ENCODE peak calls at places on chromosomes 2 and 18, in nine cellular contexts. One of them, this sample, is unnamed.
A peak's percentile ranks its signal among the peaks of the same experiment; 100 is the strongest.

GRCh38 chr18:43935051-43935412 is 657.7 kb upstream of the SYT4 start:
- DNase-seq in neural progenitor cell: no peak
- DNase-seq in HCT116: no peak
- DNase-seq in GM23338: no peak
- DNase-seq in OCI-LY7: no peak
- DNase-seq in PC-3: no peak
- DNase-seq in hepatocyte: peak; percentile 56
- DNase-seq in MM.1S: no peak
- DNase-seq in SK-N-SH: no peak
- DNase-seq in this sample: peak; percentile 53

GRCh38 chr2:78498125-78498524 is 527.4 kb upstream of the REG3G start:
- DNase-seq in PC-3: no peak
- DNase-seq in neural progenitor cell: no peak
- DNase-seq in OCI-LY7: no peak
- DNase-seq in hepatocyte: no peak
- DNase-seq in GM23338: no peak
- DNase-seq in SK-N-SH: no peak
- DNase-seq in MM.1S: no peak
- DNase-seq in HCT116: no peak
- DNase-seq in this sample: no peak

GRCh38 chr2:84947010-84947593 is 23.9 kb upstream of the KCMF1 start:
- DNase-seq in GM23338: no peak
- DNase-seq in SK-N-SH: no peak
- DNase-seq in PC-3: no peak
- DNase-seq in OCI-LY7: no peak
- DNase-seq in HCT116: no peak
- DNase-seq in neural progenitor cell: no peak
- DNase-seq in hepatocyte: no peak
- DNase-seq in MM.1S: no peak
- DNase-seq in this sample: no peak

GRCh38 chr2:20076757-20077156 is 25.3 kb upstream of the LAPTM4A start:
- DNase-seq in PC-3: no peak
- DNase-seq in OCI-LY7: no peak
- DNase-seq in HCT116: no peak
- DNase-seq in SK-N-SH: no peak
- DNase-seq in hepatocyte: no peak
- DNase-seq in neural progenitor cell: no peak
- DNase-seq in MM.1S: no peak
- DNase-seq in GM23338: no peak
- DNase-seq in this sample: no peak

GRCh38 chr2:186098821-186099220 is 360.2 kb downstream of the FSIP2 start:
- DNase-seq in hepatocyte: no peak
- DNase-seq in MM.1S: no peak
- DNase-seq in SK-N-SH: no peak
- DNase-seq in PC-3: no peak
- DNase-seq in OCI-LY7: no peak
- DNase-seq in HCT116: no peak
- DNase-seq in GM23338: no peak
- DNase-seq in neural progenitor cell: no peak
- DNase-seq in this sample: no peak

GRCh38 chr2:54676656-54677055 is 46.8 kb upstream of the EML6 start:
- DNase-seq in PC-3: no peak
- DNase-seq in OCI-LY7: no peak
- DNase-seq in SK-N-SH: no peak
- DNase-seq in GM23338: no peak
- DNase-seq in neural progenitor cell: no peak
- DNase-seq in HCT116: no peak
- DNase-seq in hepatocyte: no peak
- DNase-seq in MM.1S: no peak
- DNase-seq in this sample: peak; percentile 83

GRCh38 chr2:216683846-216684245 is 11.5 kb downstream of the IGFBP5 start:
- DNase-seq in neural progenitor cell: no peak
- DNase-seq in PC-3: no peak
- DNase-seq in hepatocyte: peak; percentile 82
- DNase-seq in MM.1S: no peak
- DNase-seq in GM23338: no peak
- DNase-seq in SK-N-SH: no peak
- DNase-seq in HCT116: no peak
- DNase-seq in OCI-LY7: no peak
- DNase-seq in this sample: peak; percentile 96

GRCh38 chr2:23293063-23293462 is 91.9 kb upstream of the KLHL29 start:
- DNase-seq in SK-N-SH: no peak
- DNase-seq in neural progenitor cell: no peak
- DNase-seq in PC-3: peak; percentile 33
- DNase-seq in MM.1S: no peak
- DNase-seq in OCI-LY7: no peak
- DNase-seq in HCT116: no peak
- DNase-seq in hepatocyte: no peak
- DNase-seq in GM23338: no peak
- DNase-seq in this sample: peak; percentile 39

GRCh38 chr18:75211002-75211621 is 515 bp downstream of the TSHZ1 start:
- DNase-seq in OCI-LY7: peak; percentile 31
- DNase-seq in SK-N-SH: no peak
- DNase-seq in HCT116: no peak
- DNase-seq in PC-3: no peak
- DNase-seq in hepatocyte: peak; percentile 49
- DNase-seq in GM23338: peak; percentile 37
- DNase-seq in neural progenitor cell: peak; percentile 59
- DNase-seq in MM.1S: peak; percentile 21
- DNase-seq in this sample: peak; percentile 64

GRCh38 chr18:75209952-75210261 is 690 bp upstream of the TSHZ1 start:
- DNase-seq in SK-N-SH: no peak
- DNase-seq in neural progenitor cell: peak; percentile 48
- DNase-seq in PC-3: no peak
- DNase-seq in hepatocyte: peak; percentile 26
- DNase-seq in GM23338: no peak
- DNase-seq in HCT116: no peak
- DNase-seq in MM.1S: no peak
- DNase-seq in OCI-LY7: peak; percentile 22
- DNase-seq in this sample: peak; percentile 59

GRCh38 chr18:75211721-75212625 is 1.4 kb downstream of the TSHZ1 start:
- DNase-seq in OCI-LY7: peak; percentile 8
- DNase-seq in HCT116: no peak
- DNase-seq in GM23338: peak; percentile 80
- DNase-seq in SK-N-SH: peak; percentile 72
- DNase-seq in hepatocyte: peak; percentile 64
- DNase-seq in PC-3: peak; percentile 25
- DNase-seq in MM.1S: peak; percentile 9
- DNase-seq in neural progenitor cell: peak; percentile 48
- DNase-seq in this sample: peak; percentile 54

GRCh38 chr18:75209129-75209951 is at the start of gene PTGR3:
- DNase-seq in HCT116: peak; percentile 67
- DNase-seq in MM.1S: peak; percentile 89
- DNase-seq in GM23338: peak; percentile 84
- DNase-seq in PC-3: peak; percentile 84
- DNase-seq in neural progenitor cell: peak; percentile 87
- DNase-seq in SK-N-SH: peak; percentile 93
- DNase-seq in OCI-LY7: peak; percentile 70
- DNase-seq in hepatocyte: peak; percentile 87
- DNase-seq in this sample: peak; percentile 85

GRCh38 chr18:75210274-75211001 is at the start of gene TSHZ1:
- DNase-seq in HCT116: peak; percentile 72
- DNase-seq in hepatocyte: peak; percentile 88
- DNase-seq in SK-N-SH: peak; percentile 79
- DNase-seq in OCI-LY7: peak; percentile 76
- DNase-seq in neural progenitor cell: peak; percentile 70
- DNase-seq in GM23338: peak; percentile 80
- DNase-seq in PC-3: peak; percentile 82
- DNase-seq in MM.1S: peak; percentile 86
- DNase-seq in this sample: peak; percentile 92
- TF ChIP-seq EZH2phosphoT487 in HCT116: no peak
- TF ChIP-seq EZH2phosphoT487 in hepatocyte: no peak
- TF ChIP-seq EZH2phosphoT487 in SK-N-SH: no peak
- TF ChIP-seq EZH2phosphoT487 in OCI-LY7: no peak
- TF ChIP-seq EZH2phosphoT487 in neural progenitor cell: no peak
- TF ChIP-seq EZH2phosphoT487 in GM23338: no peak
- TF ChIP-seq EZH2phosphoT487 in PC-3: no peak
- TF ChIP-seq EZH2phosphoT487 in MM.1S: no peak
- TF ChIP-seq EZH2phosphoT487 in this sample: no peak

GRCh38 chr18:51668101-51668500 is 470.6 kb upstream of the MEX3C start:
- DNase-seq in GM23338: peak; percentile 86
- DNase-seq in HCT116: peak; percentile 8
- DNase-seq in SK-N-SH: peak; percentile 65
- DNase-seq in hepatocyte: peak; percentile 83
- DNase-seq in neural progenitor cell: peak; percentile 78
- DNase-seq in OCI-LY7: peak; percentile 45
- DNase-seq in PC-3: peak; percentile 51
- DNase-seq in MM.1S: peak; percentile 71
- DNase-seq in this sample: peak; percentile 61

GRCh38 chr18:51668632-51669031 is 471.2 kb upstream of the MEX3C start:
- DNase-seq in SK-N-SH: no peak
- DNase-seq in HCT116: no peak
- DNase-seq in neural progenitor cell: peak; percentile 48
- DNase-seq in OCI-LY7: no peak
- DNase-seq in MM.1S: peak; percentile 10
- DNase-seq in hepatocyte: no peak
- DNase-seq in GM23338: peak; percentile 12
- DNase-seq in PC-3: no peak
- DNase-seq in this sample: no peak

GRCh38 chr18:51664236-51664635 is 466.8 kb upstream of the MEX3C start:
- DNase-seq in PC-3: no peak
- DNase-seq in HCT116: no peak
- DNase-seq in SK-N-SH: no peak
- DNase-seq in neural progenitor cell: no peak
- DNase-seq in MM.1S: no peak
- DNase-seq in GM23338: no peak
- DNase-seq in hepatocyte: no peak
- DNase-seq in OCI-LY7: no peak
- DNase-seq in this sample: no peak

DNA sequence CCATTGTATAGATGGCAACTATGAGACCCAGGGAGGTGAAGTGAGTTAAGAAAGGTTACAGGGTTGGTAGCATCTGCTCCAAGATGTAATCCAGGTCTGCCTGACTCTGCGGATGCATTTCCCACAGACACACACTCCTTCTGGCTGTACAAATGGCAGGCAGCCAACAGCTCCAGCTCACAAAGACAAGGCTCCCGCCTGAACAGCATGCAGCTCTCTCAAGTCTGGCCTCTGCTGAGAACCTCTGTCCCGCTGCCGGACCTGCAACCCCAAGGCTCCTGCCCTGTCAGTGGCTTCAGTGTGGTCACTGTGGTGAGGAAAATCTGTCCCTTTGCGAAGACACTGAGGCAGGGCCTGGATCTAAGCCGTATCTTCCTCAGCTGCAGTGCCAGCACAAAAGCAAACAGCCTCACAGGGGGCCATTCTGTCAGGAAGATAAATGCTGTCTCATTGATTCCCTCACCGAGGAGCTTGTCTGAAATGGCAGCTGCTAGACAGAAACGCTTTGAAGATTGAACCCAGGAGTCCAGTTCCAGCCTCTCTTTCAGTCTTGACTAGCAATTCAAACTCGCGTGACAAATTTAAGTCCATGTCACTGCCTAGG is 469.3 kb upstream of the MEX3C start:
- DNase-seq in SK-N-SH: peak; percentile 58
- DNase-seq in neural progenitor cell: peak; percentile 61
- DNase-seq in MM.1S: no peak
- DNase-seq in HCT116: no peak
- DNase-seq in hepatocyte: peak; percentile 70
- DNase-seq in GM23338: peak; percentile 5
- DNase-seq in OCI-LY7: no peak
- DNase-seq in PC-3: peak; percentile 12
- DNase-seq in this sample: peak; percentile 10
- TF ChIP-seq EZH2phosphoT487 in SK-N-SH: no peak
- TF ChIP-seq EZH2phosphoT487 in neural progenitor cell: no peak
- TF ChIP-seq EZH2phosphoT487 in MM.1S: no peak
- TF ChIP-seq EZH2phosphoT487 in HCT116: no peak
- TF ChIP-seq EZH2phosphoT487 in hepatocyte: no peak
- TF ChIP-seq EZH2phosphoT487 in GM23338: no peak
- TF ChIP-seq EZH2phosphoT487 in OCI-LY7: no peak
- TF ChIP-seq EZH2phosphoT487 in PC-3: no peak
- TF ChIP-seq EZH2phosphoT487 in this sample: no peak

GRCh38 chr2:205883026-205883425 is 200.7 kb downstream of the NRP2 start:
- DNase-seq in hepatocyte: no peak
- DNase-seq in HCT116: no peak
- DNase-seq in GM23338: peak; percentile 60
- DNase-seq in OCI-LY7: no peak
- DNase-seq in MM.1S: no peak
- DNase-seq in neural progenitor cell: peak; percentile 13
- DNase-seq in PC-3: no peak
- DNase-seq in SK-N-SH: no peak
- DNase-seq in this sample: no peak

GRCh38 chr2:205880048-205880447 is 197.7 kb downstream of the NRP2 start:
- DNase-seq in hepatocyte: no peak
- DNase-seq in GM23338: no peak
- DNase-seq in OCI-LY7: no peak
- DNase-seq in SK-N-SH: no peak
- DNase-seq in MM.1S: no peak
- DNase-seq in PC-3: no peak
- DNase-seq in neural progenitor cell: no peak
- DNase-seq in HCT116: no peak
- DNase-seq in this sample: no peak

GRCh38 chr2:205876127-205876526 is 193.8 kb downstream of the NRP2 start:
- DNase-seq in neural progenitor cell: no peak
- DNase-seq in hepatocyte: no peak
- DNase-seq in PC-3: no peak
- DNase-seq in OCI-LY7: no peak
- DNase-seq in GM23338: no peak
- DNase-seq in MM.1S: no peak
- DNase-seq in SK-N-SH: no peak
- DNase-seq in HCT116: no peak
- DNase-seq in this sample: no peak

GRCh38 chr2:205877501-205877900 is 195.2 kb downstream of the NRP2 start:
- DNase-seq in hepatocyte: no peak
- DNase-seq in MM.1S: no peak
- DNase-seq in neural progenitor cell: no peak
- DNase-seq in GM23338: no peak
- DNase-seq in OCI-LY7: no peak
- DNase-seq in PC-3: no peak
- DNase-seq in SK-N-SH: no peak
- DNase-seq in HCT116: no peak
- DNase-seq in this sample: no peak

DNA sequence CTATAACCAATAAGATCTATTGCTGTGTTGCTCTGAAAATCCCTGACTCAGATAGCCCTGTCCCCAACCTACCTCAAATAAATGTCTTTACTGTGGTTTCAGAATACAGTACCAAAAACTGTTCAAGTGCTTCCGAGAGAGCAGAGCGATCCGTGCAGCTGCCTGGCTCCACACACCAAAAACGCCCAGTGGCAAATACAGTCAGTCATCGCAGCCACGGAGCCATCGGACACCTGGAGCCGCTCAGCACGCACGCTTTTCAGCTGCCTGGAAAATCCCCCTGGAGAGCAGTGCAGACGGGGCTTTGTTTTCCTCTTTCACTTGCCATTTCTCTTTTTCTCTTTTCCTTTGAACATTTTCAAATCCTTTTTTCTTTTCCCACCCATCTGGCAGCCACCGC is 197.1 kb downstream of the NRP2 start:
- DNase-seq in neural progenitor cell: peak; percentile 38
- DNase-seq in GM23338: no peak
- DNase-seq in MM.1S: no peak
- DNase-seq in HCT116: no peak
- DNase-seq in PC-3: no peak
- DNase-seq in OCI-LY7: no peak
- DNase-seq in SK-N-SH: no peak
- DNase-seq in hepatocyte: no peak
- DNase-seq in this sample: no peak
- TF ChIP-seq EZH2phosphoT487 in neural progenitor cell: no peak
- TF ChIP-seq EZH2phosphoT487 in GM23338: no peak
- TF ChIP-seq EZH2phosphoT487 in MM.1S: no peak
- TF ChIP-seq EZH2phosphoT487 in HCT116: no peak
- TF ChIP-seq EZH2phosphoT487 in PC-3: no peak
- TF ChIP-seq EZH2phosphoT487 in OCI-LY7: no peak
- TF ChIP-seq EZH2phosphoT487 in SK-N-SH: no peak
- TF ChIP-seq EZH2phosphoT487 in hepatocyte: no peak
- TF ChIP-seq EZH2phosphoT487 in this sample: no peak

GRCh38 chr2:127108090-127108523 is 1.2 kb upstream of the BIN1 start:
- DNase-seq in PC-3: no peak
- DNase-seq in hepatocyte: no peak
- DNase-seq in neural progenitor cell: no peak
- DNase-seq in SK-N-SH: peak; percentile 15
- DNase-seq in OCI-LY7: no peak
- DNase-seq in MM.1S: no peak
- DNase-seq in GM23338: no peak
- DNase-seq in HCT116: no peak
- DNase-seq in this sample: no peak

GRCh38 chr2:127105656-127106456 is 1.1 kb downstream of the BIN1 start:
- DNase-seq in PC-3: peak; percentile 24
- DNase-seq in OCI-LY7: no peak
- DNase-seq in hepatocyte: peak; percentile 76
- DNase-seq in MM.1S: no peak
- DNase-seq in GM23338: peak; percentile 77
- DNase-seq in HCT116: no peak
- DNase-seq in SK-N-SH: peak; percentile 80
- DNase-seq in neural progenitor cell: peak; percentile 73
- DNase-seq in this sample: peak; percentile 57

GRCh38 chr2:127106457-127106997 is 427 bp downstream of the BIN1 start:
- DNase-seq in neural progenitor cell: peak; percentile 47
- DNase-seq in MM.1S: no peak
- DNase-seq in hepatocyte: peak; percentile 51
- DNase-seq in GM23338: peak; percentile 64
- DNase-seq in OCI-LY7: no peak
- DNase-seq in SK-N-SH: peak; percentile 75
- DNase-seq in HCT116: no peak
- DNase-seq in PC-3: no peak
- DNase-seq in this sample: no peak

GRCh38 chr2:127107622-127107999 is 657 bp upstream of the BIN1 start:
- DNase-seq in HCT116: peak; percentile 33
- DNase-seq in PC-3: no peak
- DNase-seq in hepatocyte: no peak
- DNase-seq in SK-N-SH: no peak
- DNase-seq in MM.1S: peak; percentile 44
- DNase-seq in neural progenitor cell: no peak
- DNase-seq in GM23338: peak; percentile 63
- DNase-seq in OCI-LY7: no peak
- DNase-seq in this sample: no peak

GRCh38 chr2:127106998-127107621 is at the start of gene BIN1:
- DNase-seq in hepatocyte: peak; percentile 95
- DNase-seq in PC-3: peak; percentile 89
- DNase-seq in neural progenitor cell: peak; percentile 97
- DNase-seq in OCI-LY7: no peak
- DNase-seq in HCT116: peak; percentile 65
- DNase-seq in MM.1S: peak; percentile 91
- DNase-seq in GM23338: peak; percentile 90
- DNase-seq in SK-N-SH: peak; percentile 92
- DNase-seq in this sample: peak; percentile 92
- TF ChIP-seq EZH2phosphoT487 in hepatocyte: no peak
- TF ChIP-seq EZH2phosphoT487 in PC-3: peak; percentile 72
- TF ChIP-seq EZH2phosphoT487 in neural progenitor cell: no peak
- TF ChIP-seq EZH2phosphoT487 in OCI-LY7: no peak
- TF ChIP-seq EZH2phosphoT487 in HCT116: no peak
- TF ChIP-seq EZH2phosphoT487 in MM.1S: no peak
- TF ChIP-seq EZH2phosphoT487 in GM23338: no peak
- TF ChIP-seq EZH2phosphoT487 in SK-N-SH: no peak
- TF ChIP-seq EZH2phosphoT487 in this sample: no peak